ENCODE peak calls at places on chromosomes 12 and 14, in four cellular contexts. U is sigmoid colon, T is transverse colon, K is HepG2. J is an unnamed sample.

GRCh38 chr12:15982071-15982470 is 70.9 kb downstream of the DERA start:
- DNase-seq in T (no peak), U (no peak), K (no peak), J (no peak)

GRCh38 chr14:68627868-68628604 is 164.8 kb downstream of the ZFP36L1 start:
- DNase-seq in T (peak; percentile 74), U (no peak), K (no peak), J (no peak)

GRCh38 chr14:44803239-44803905 is 158.4 kb downstream of the KLHL28 start:
- DNase-seq in T (no peak), U (no peak), K (peak; percentile 35), J (no peak)

GRCh38 chr14:32805979-32806378 is 132.7 kb upstream of the NPAS3 start:
- DNase-seq in K (no peak), T (no peak), U (no peak), J (no peak)

GRCh38 chr12:108576660-108577234 is 14.4 kb downstream of the ISCU start:
- DNase-seq in U (no peak), T (peak; percentile 5), K (no peak), J (no peak)

GRCh38 chr14:38405851-38406630 is 150.1 kb upstream of the CLEC14A start:
- DNase-seq in U (no peak), K (no peak), T (no peak), J (no peak)

GRCh38 chr12:58090685-58091084 is 149.3 kb downstream of the ATP23 start:
- DNase-seq in U (no peak), K (no peak), T (no peak), J (no peak)

GRCh38 chr12:124514996-124515932 is 52.1 kb downstream of the NCOR2 start:
- DNase-seq in T (no peak), U (no peak), K (no peak), J (no peak)

GRCh38 chr12:69045430-69045829 is 112.5 kb upstream of the CPM start:
- DNase-seq in T (no peak), U (no peak), K (no peak), J (no peak)

GRCh38 chr14:103333754-103334643 is at the start of gene EIF5:
- DNase-seq in K (peak; percentile 94), U (peak; percentile 100), T (peak; percentile 99), J (peak; percentile 99)
- TF ChIP-seq EP300 in K (peak; percentile 47), U (peak; percentile 78), T (no peak), J (peak; percentile 88)

DNA sequence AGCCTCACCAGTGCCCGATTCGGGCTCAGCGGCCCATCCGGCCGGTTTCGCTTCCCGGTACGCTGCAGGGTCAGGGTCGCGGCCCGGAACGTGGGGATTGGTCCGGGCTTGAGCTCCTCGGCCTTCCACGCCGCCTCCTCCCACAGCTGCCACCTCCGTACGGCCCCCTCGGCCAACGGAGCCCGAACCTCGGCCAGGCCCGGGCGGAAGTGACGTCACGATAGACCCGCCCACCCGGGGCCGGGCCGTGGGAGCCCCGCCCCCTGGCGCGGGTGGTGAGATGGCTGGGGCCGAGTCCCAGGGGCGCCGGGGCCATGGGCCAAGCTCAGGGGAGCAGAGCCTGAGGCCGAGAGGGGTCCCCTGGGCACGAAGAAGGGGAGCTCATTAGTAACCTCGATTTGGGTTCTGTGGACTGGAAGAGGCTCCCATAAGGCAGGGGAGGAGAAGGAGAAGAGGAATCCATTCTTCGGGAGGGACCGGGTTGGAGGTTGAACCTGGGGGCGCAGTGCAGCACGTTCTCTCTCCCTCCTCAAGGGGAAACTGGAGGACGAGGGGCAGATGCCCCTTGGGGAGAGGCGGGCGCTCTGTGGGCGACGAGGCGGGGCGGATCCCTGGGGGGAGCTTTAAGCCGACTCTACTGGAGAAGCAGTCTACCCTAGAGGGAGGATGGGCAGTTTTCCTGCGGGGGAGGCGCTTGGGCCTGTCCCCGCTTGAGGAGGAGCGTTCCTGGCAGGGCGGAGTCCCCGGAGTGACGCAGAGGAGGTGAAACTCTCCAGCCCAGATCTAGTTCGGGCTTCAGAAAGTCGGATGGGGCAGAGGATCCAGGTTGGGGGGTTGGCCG is at the start of gene MLF2:
- DNase-seq in K (peak; percentile 96), T (peak; percentile 99), U (peak; percentile 100), J (peak; percentile 95)
- TF ChIP-seq EP300 in K (no peak), T (peak; percentile 23), U (peak; percentile 72), J (peak; percentile 63)

GRCh38 chr12:31589896-31590729 is 823 bp downstream of the DENND5B start:
- DNase-seq in T (peak; percentile 79), U (peak; percentile 84), K (peak; percentile 89), J (peak; percentile 32)
- TF ChIP-seq EP300 in T (no peak), U (no peak), K (peak; percentile 55), J (no peak)

GRCh38 chr12:84070311-84070710 is 842.3 kb downstream of the SLC6A15 start:
- DNase-seq in U (peak; percentile 86), K (no peak), T (peak; percentile 9), J (no peak)

GRCh38 chr12:84069079-84069661 is 843.4 kb downstream of the SLC6A15 start:
- DNase-seq in T (no peak), U (no peak), K (no peak), J (no peak)

DNA sequence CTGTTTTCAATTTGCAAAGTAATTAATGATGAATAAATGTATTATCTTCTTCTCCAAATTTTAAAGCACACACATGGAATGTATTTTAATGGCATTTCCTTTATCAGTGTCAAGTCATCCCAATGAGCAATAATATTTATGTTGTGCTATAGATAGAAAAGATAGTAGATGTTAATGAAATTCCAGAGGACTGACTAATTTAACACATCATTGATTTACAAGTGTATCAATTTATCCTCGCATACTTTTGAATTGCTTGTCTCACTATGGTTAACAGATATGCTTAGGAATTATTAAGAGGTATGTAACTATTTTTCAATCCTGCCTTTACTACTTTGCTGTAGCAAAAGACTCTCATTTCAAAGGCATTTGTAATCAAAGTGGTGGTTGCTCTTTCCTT is 842.9 kb downstream of the SLC6A15 start:
- DNase-seq in K (no peak), T (no peak), U (no peak), J (no peak)
- TF ChIP-seq EP300 in K (no peak), T (no peak), U (no peak), J (no peak)

GRCh38 chr12:6222009-6222702 is 22.0 kb downstream of the CD9 start:
- DNase-seq in K (peak; percentile 46), U (peak; percentile 65), T (no peak), J (no peak)
- TF ChIP-seq EP300 in K (no peak), U (no peak), T (no peak), J (peak; percentile 21)

GRCh38 chr14:104169005-104169764 is 30.8 kb downstream of the KIF26A start:
- DNase-seq in K (no peak), U (no peak), T (no peak), J (no peak)

GRCh38 chr14:104171029-104171697 is 32.8 kb downstream of the KIF26A start:
- DNase-seq in T (no peak), U (no peak), K (no peak), J (no peak)

GRCh38 chr14:104168603-104169002 is 30.2 kb downstream of the KIF26A start:
- DNase-seq in U (no peak), K (no peak), T (no peak), J (no peak)

GRCh38 chr14:104171948-104172347 is 33.6 kb downstream of the KIF26A start:
- DNase-seq in U (no peak), T (no peak), K (no peak), J (no peak)

GRCh38 chr14:104169765-104170113 is 31.4 kb downstream of the KIF26A start:
- DNase-seq in K (no peak), U (no peak), T (no peak), J (no peak)
- TF ChIP-seq EP300 in K (no peak), U (no peak), T (no peak), J (no peak)

GRCh38 chr14:89022274-89022673 is 197.8 kb downstream of the TTC8 start:
- DNase-seq in T (no peak), K (no peak), U (no peak), J (no peak)
- TF ChIP-seq EP300 in T (no peak), K (no peak), U (no peak), J (no peak)